ENCODE peak calls at places on chromosome 11, in ten cellular contexts. F, I, H, N, C, V, M, S, D and W are unnamed samples.
A peak's percentile ranks its signal among the peaks of the same experiment; 100 is the strongest.

GRCh38 chr11:35318309-35318708 is 101.0 kb downstream of the SLC1A2 start:
- DNase-seq in F (no peak), I (no peak), H (no peak), N (no peak), C (no peak), V (no peak), M (no peak), S (no peak), D (no peak), W (no peak)

GRCh38 chr11:128520886-128521696 is 66.3 kb downstream of the ETS1 start:
- DNase-seq in F (no peak), I (no peak), H (no peak), N (peak; percentile 49), C (no peak), V (no peak), M (no peak), S (no peak), D (no peak), W (no peak)

GRCh38 chr11:99352642-99353041 is 331.9 kb downstream of the CNTN5 start:
- DNase-seq in F (no peak), I (no peak), H (no peak), N (no peak), C (no peak), V (no peak), M (no peak), S (no peak), D (no peak), W (no peak)

GRCh38 chr11:3227568-3228444 is 4.4 kb downstream of the MRGPRE start:
- DNase-seq in F (no peak), I (no peak), H (peak; percentile 31), N (no peak), C (no peak), V (peak; percentile 50), M (peak; percentile 89), S (no peak), D (peak; percentile 79), W (peak; percentile 68)

GRCh38 chr11:59475176-59475575 is 2.1 kb downstream of the OR4D10 start:
- DNase-seq in F (no peak), I (no peak), H (no peak), N (no peak), C (no peak), V (no peak), M (no peak), S (no peak), D (no peak), W (no peak)

GRCh38 chr11:73147771-73148681 is 5.9 kb upstream of the FCHSD2 start:
- DNase-seq in F (no peak), I (no peak), H (no peak), N (no peak), C (no peak), V (peak; percentile 59), M (no peak), S (no peak), D (peak; percentile 54), W (no peak)

GRCh38 chr11:36060926-36061325 is 117.1 kb downstream of the LDLRAD3 start:
- DNase-seq in F (no peak), I (no peak), H (no peak), N (peak; percentile 31), C (no peak), V (no peak), M (no peak), S (no peak), D (no peak), W (no peak)

GRCh38 chr11:4181780-4182721 is 87.5 kb downstream of the RRM1 start:
- DNase-seq in F (peak; percentile 63), I (peak; percentile 19), H (peak; percentile 84), N (peak; percentile 68), C (peak; percentile 74), V (peak; percentile 60), M (peak; percentile 83), S (peak; percentile 37), D (peak; percentile 50), W (no peak)

GRCh38 chr11:3860360-3860759 is 4.9 kb downstream of the STIM1 start:
- DNase-seq in F (no peak), I (no peak), H (no peak), N (no peak), C (no peak), V (no peak), M (no peak), S (no peak), D (no peak), W (no peak)

GRCh38 chr11:108592591-108593213 is 866 bp downstream of the EXPH5 start:
- DNase-seq in F (peak; percentile 34), I (no peak), H (peak; percentile 40), N (no peak), C (peak; percentile 44), V (no peak), M (no peak), S (peak; percentile 16), D (peak; percentile 90), W (peak; percentile 71)

GRCh38 chr11:693415-693831 is 1.6 kb downstream of the DEAF1 start:
- DNase-seq in F (peak; percentile 43), I (no peak), H (no peak), N (peak; percentile 48), C (peak; percentile 26), V (no peak), M (no peak), S (no peak), D (no peak), W (no peak)

GRCh38 chr11:38019072-38019775 is 1421.2 kb upstream of the RAG2 start:
- DNase-seq in F (peak; percentile 97), I (no peak), H (peak; percentile 63), N (peak; percentile 41), C (peak; percentile 87), V (no peak), M (peak; percentile 59), S (peak; percentile 39), D (no peak), W (no peak)
- TF ChIP-seq CTCF in F (peak; percentile 20), I (no peak), H (peak; percentile 59), N (no peak), C (peak; percentile 41), V (no peak), M (peak; percentile 27), S (no peak), D (no peak), W (no peak)

DNA sequence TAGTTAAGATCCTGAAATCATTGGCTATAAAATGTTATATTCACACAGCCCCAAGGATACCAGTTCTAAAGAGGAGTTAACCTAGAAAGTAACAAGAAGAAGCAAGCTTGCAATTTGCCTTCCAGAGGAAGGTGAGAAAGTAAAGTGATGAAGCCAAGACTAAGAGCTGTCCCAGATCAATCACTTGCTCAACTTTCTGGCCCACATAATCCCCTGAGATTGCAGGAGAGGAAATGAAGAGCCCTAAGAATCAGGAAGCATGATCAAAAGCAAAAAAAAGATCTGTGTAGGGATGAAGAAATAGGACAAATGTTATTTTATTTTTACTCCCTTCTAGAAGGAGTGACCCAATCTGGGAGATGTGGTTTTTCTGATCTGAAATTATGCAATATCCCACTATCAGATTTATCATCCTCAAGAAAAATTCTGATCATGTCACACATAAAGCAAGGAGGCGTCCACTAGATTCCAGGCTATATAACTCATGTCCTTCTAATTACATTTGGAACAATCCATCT is 180.3 kb upstream of the GUCY1A2 start:
- DNase-seq in F (no peak), I (no peak), H (no peak), N (no peak), C (no peak), V (no peak), M (no peak), S (peak; percentile 52), D (no peak), W (no peak)
- TF ChIP-seq CTCF in F (no peak), I (no peak), H (no peak), N (no peak), C (no peak), V (no peak), M (no peak), S (no peak), D (no peak), W (no peak)

GRCh38 chr11:69718912-69719311 is 15.1 kb upstream of the FGF19 start:
- DNase-seq in F (no peak), I (no peak), H (no peak), N (no peak), C (no peak), V (no peak), M (no peak), S (no peak), D (no peak), W (no peak)

GRCh38 chr11:69715446-69715845 is 11.6 kb upstream of the FGF19 start:
- DNase-seq in F (no peak), I (no peak), H (no peak), N (no peak), C (no peak), V (no peak), M (no peak), S (no peak), D (no peak), W (no peak)

GRCh38 chr11:69716099-69716498 is 12.3 kb upstream of the FGF19 start:
- DNase-seq in F (no peak), I (no peak), H (no peak), N (no peak), C (no peak), V (no peak), M (peak; percentile 0), S (no peak), D (no peak), W (no peak)

GRCh38 chr11:69716891-69717747 is 13.3 kb upstream of the FGF19 start:
- DNase-seq in F (no peak), I (no peak), H (no peak), N (no peak), C (no peak), V (no peak), M (no peak), S (no peak), D (no peak), W (no peak)

GRCh38 chr11:69718147-69718546 is 14.3 kb upstream of the FGF19 start:
- DNase-seq in F (peak; percentile 31), I (no peak), H (peak; percentile 89), N (peak; percentile 32), C (peak; percentile 77), V (no peak), M (no peak), S (no peak), D (no peak), W (no peak)
- TF ChIP-seq CTCF in F (peak; percentile 27), I (peak; percentile 27), H (peak; percentile 92), N (peak; percentile 64), C (peak; percentile 87), V (no peak), M (peak; percentile 90), S (peak; percentile 35), D (no peak), W (peak; percentile 82)

GRCh38 chr11:72102162-72102561 is 935 bp downstream of the LAMTOR1 start:
- DNase-seq in F (no peak), I (no peak), H (no peak), N (no peak), C (no peak), V (no peak), M (no peak), S (no peak), D (no peak), W (no peak)

GRCh38 chr11:72105888-72106287 is at the start of gene TOMT:
- DNase-seq in F (no peak), I (no peak), H (no peak), N (no peak), C (no peak), V (no peak), M (no peak), S (no peak), D (peak; percentile 51), W (no peak)

GRCh38 chr11:72102631-72102945 is 509 bp downstream of the LAMTOR1 start:
- DNase-seq in F (no peak), I (no peak), H (no peak), N (no peak), C (no peak), V (no peak), M (no peak), S (no peak), D (no peak), W (no peak)

GRCh38 chr11:72102946-72103753 is at the start of gene LAMTOR1:
- DNase-seq in F (peak; percentile 99), I (peak; percentile 97), H (peak; percentile 99), N (peak; percentile 99), C (peak; percentile 99), V (peak; percentile 100), M (peak; percentile 99), S (peak; percentile 98), D (peak; percentile 97), W (peak; percentile 98)

GRCh38 chr11:72103754-72104167 is 664 bp upstream of the LAMTOR1 start:
- DNase-seq in F (no peak), I (no peak), H (no peak), N (no peak), C (no peak), V (no peak), M (no peak), S (no peak), D (no peak), W (no peak)
- TF ChIP-seq CTCF in F (no peak), I (no peak), H (peak; percentile 20), N (no peak), C (no peak), V (no peak), M (peak; percentile 47), S (no peak), D (no peak), W (peak; percentile 53)